ENCODE peak calls at places on chromosome 21, in ten cellular contexts. One of them, this sample, is unnamed.

GRCh38 chr21:44925027-44925755 is 4.5 kb upstream of the ITGB2 start:
- DNase-seq in hepatocyte: no peak
- DNase-seq in BE2C: no peak
- DNase-seq in HepG2: no peak
- DNase-seq in cardiac muscle cell: peak; percentile 83
- DNase-seq in GM20000: no peak
- DNase-seq in PC-3: peak; percentile 45
- DNase-seq in HFF-Myc: no peak
- DNase-seq in astrocyte of the cerebellum: peak; percentile 42
- DNase-seq in AG04449: no peak
- DNase-seq in this sample: no peak

GRCh38 chr21:24781146-24781545 is 826.1 kb downstream of the MRPL39 start:
- DNase-seq in hepatocyte: no peak
- DNase-seq in BE2C: no peak
- DNase-seq in HepG2: no peak
- DNase-seq in cardiac muscle cell: no peak
- DNase-seq in GM20000: no peak
- DNase-seq in PC-3: no peak
- DNase-seq in HFF-Myc: no peak
- DNase-seq in astrocyte of the cerebellum: no peak
- DNase-seq in AG04449: no peak
- DNase-seq in this sample: no peak

GRCh38 chr21:39153373-39153772 is 29.9 kb downstream of the PSMG1 start:
- DNase-seq in hepatocyte: no peak
- DNase-seq in BE2C: no peak
- DNase-seq in HepG2: no peak
- DNase-seq in cardiac muscle cell: no peak
- DNase-seq in GM20000: no peak
- DNase-seq in PC-3: peak; percentile 56
- DNase-seq in HFF-Myc: no peak
- DNase-seq in astrocyte of the cerebellum: no peak
- DNase-seq in AG04449: no peak
- DNase-seq in this sample: no peak

GRCh38 chr21:45014747-45015468 is 59.5 kb upstream of the ADARB1 start:
- DNase-seq in hepatocyte: no peak
- DNase-seq in BE2C: no peak
- DNase-seq in HepG2: no peak
- DNase-seq in cardiac muscle cell: no peak
- DNase-seq in GM20000: no peak
- DNase-seq in PC-3: no peak
- DNase-seq in HFF-Myc: no peak
- DNase-seq in astrocyte of the cerebellum: no peak
- DNase-seq in AG04449: no peak
- DNase-seq in this sample: no peak

GRCh38 chr21:46191257-46191685 is 7.0 kb upstream of the SPATC1L start:
- DNase-seq in hepatocyte: peak; percentile 11
- DNase-seq in BE2C: no peak
- DNase-seq in HepG2: no peak
- DNase-seq in cardiac muscle cell: peak; percentile 85
- DNase-seq in GM20000: no peak
- DNase-seq in PC-3: peak; percentile 35
- DNase-seq in HFF-Myc: no peak
- DNase-seq in astrocyte of the cerebellum: peak; percentile 68
- DNase-seq in AG04449: peak; percentile 26
- DNase-seq in this sample: peak; percentile 81

GRCh38 chr21:46154955-46155513 is 345 bp downstream of the FTCD start:
- DNase-seq in hepatocyte: peak; percentile 3
- DNase-seq in BE2C: peak; percentile 4
- DNase-seq in HepG2: no peak
- DNase-seq in cardiac muscle cell: no peak
- DNase-seq in GM20000: no peak
- DNase-seq in PC-3: no peak
- DNase-seq in HFF-Myc: no peak
- DNase-seq in astrocyte of the cerebellum: no peak
- DNase-seq in AG04449: no peak
- DNase-seq in this sample: no peak

GRCh38 chr21:39347537-39347936 is 1.4 kb downstream of the HMGN1 start:
- DNase-seq in hepatocyte: no peak
- DNase-seq in BE2C: no peak
- DNase-seq in HepG2: no peak
- DNase-seq in cardiac muscle cell: no peak
- DNase-seq in GM20000: no peak
- DNase-seq in PC-3: no peak
- DNase-seq in HFF-Myc: no peak
- DNase-seq in astrocyte of the cerebellum: no peak
- DNase-seq in AG04449: no peak
- DNase-seq in this sample: no peak

GRCh38 chr21:45319461-45320211 is 31.9 kb upstream of the POFUT2 start:
- DNase-seq in hepatocyte: no peak
- DNase-seq in BE2C: no peak
- DNase-seq in HepG2: no peak
- DNase-seq in cardiac muscle cell: no peak
- DNase-seq in GM20000: no peak
- DNase-seq in PC-3: no peak
- DNase-seq in HFF-Myc: no peak
- DNase-seq in astrocyte of the cerebellum: no peak
- DNase-seq in AG04449: no peak
- DNase-seq in this sample: peak; percentile 43

GRCh38 chr21:21631961-21632360 is 633.8 kb downstream of the NCAM2 start:
- DNase-seq in hepatocyte: no peak
- DNase-seq in BE2C: peak; percentile 51
- DNase-seq in HepG2: no peak
- DNase-seq in cardiac muscle cell: peak; percentile 42
- DNase-seq in GM20000: no peak
- DNase-seq in PC-3: peak; percentile 31
- DNase-seq in HFF-Myc: no peak
- DNase-seq in astrocyte of the cerebellum: no peak
- DNase-seq in AG04449: no peak
- DNase-seq in this sample: no peak

GRCh38 chr21:45592626-45593134 is 50.4 kb upstream of the SLC19A1 start:
- DNase-seq in hepatocyte: no peak
- DNase-seq in BE2C: peak; percentile 3
- DNase-seq in HepG2: no peak
- DNase-seq in cardiac muscle cell: no peak
- DNase-seq in GM20000: no peak
- DNase-seq in PC-3: no peak
- DNase-seq in HFF-Myc: no peak
- DNase-seq in astrocyte of the cerebellum: no peak
- DNase-seq in AG04449: no peak
- DNase-seq in this sample: no peak

GRCh38 chr21:40622531-40622930 is 224.4 kb downstream of the DSCAM start:
- DNase-seq in hepatocyte: peak; percentile 13
- DNase-seq in BE2C: no peak
- DNase-seq in HepG2: no peak
- DNase-seq in cardiac muscle cell: no peak
- DNase-seq in GM20000: no peak
- DNase-seq in PC-3: no peak
- DNase-seq in HFF-Myc: no peak
- DNase-seq in astrocyte of the cerebellum: peak; percentile 13
- DNase-seq in AG04449: no peak
- DNase-seq in this sample: no peak

GRCh38 chr21:34908424-34909055 is 140.6 kb downstream of the RUNX1 start:
- DNase-seq in hepatocyte: peak; percentile 61
- DNase-seq in BE2C: no peak
- DNase-seq in HepG2: peak; percentile 90
- DNase-seq in cardiac muscle cell: peak; percentile 86
- DNase-seq in GM20000: no peak
- DNase-seq in PC-3: peak; percentile 72
- DNase-seq in HFF-Myc: no peak
- DNase-seq in astrocyte of the cerebellum: no peak
- DNase-seq in AG04449: no peak
- DNase-seq in this sample: no peak

DNA sequence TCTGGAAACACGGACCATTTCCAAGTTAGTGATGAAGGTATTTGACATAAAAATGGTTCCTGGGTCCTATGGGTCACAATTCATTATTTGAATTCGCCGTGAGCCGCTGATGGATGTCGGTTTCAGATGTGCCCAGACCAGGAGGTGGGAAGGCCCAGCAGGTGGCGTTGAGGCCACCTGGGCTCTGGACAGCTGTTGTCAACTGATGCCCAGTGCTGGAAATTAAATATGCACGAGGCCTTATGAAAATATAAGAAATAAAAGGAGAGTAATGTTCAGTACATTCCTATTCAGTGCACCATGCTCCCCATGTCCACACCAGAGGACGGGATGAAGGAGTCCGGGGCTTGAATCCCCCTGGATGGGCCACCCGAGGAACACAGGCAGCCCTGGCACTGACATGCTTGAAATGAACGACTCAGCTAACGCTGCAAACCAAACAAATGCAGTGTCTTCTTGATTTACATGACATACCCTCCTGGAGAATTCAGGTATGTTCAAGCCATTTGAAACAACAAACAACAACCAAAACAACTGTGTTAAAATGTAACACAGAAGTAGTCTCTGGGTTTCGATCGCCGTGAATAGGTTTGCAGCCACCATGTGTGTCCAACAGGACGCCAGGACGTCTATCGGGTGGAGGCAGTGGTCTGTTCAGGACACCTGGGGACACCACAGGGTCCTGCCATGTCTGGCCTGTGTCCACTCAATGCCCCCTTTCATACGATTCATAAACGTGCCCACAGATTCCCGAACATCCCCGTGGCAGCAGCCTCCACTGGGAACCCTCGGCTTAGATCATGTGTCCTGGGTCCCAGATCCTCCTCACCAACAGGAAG is 6.1 kb downstream of the TFF3 start:
- DNase-seq in hepatocyte: no peak
- DNase-seq in BE2C: no peak
- DNase-seq in HepG2: no peak
- DNase-seq in cardiac muscle cell: no peak
- DNase-seq in GM20000: peak; percentile 26
- DNase-seq in PC-3: peak; percentile 49
- DNase-seq in HFF-Myc: no peak
- DNase-seq in astrocyte of the cerebellum: no peak
- DNase-seq in AG04449: no peak
- DNase-seq in this sample: no peak
- TF ChIP-seq CTCF in hepatocyte: peak; percentile 3
- TF ChIP-seq CTCF in BE2C: no peak
- TF ChIP-seq CTCF in HepG2: peak; percentile 42
- TF ChIP-seq CTCF in cardiac muscle cell: no peak
- TF ChIP-seq CTCF in GM20000: no peak
- TF ChIP-seq CTCF in PC-3: peak; percentile 66
- TF ChIP-seq CTCF in HFF-Myc: no peak
- TF ChIP-seq CTCF in astrocyte of the cerebellum: no peak
- TF ChIP-seq CTCF in AG04449: no peak
- TF ChIP-seq CTCF in this sample: no peak

GRCh38 chr21:43825936-43826622 is 36.7 kb downstream of the RRP1 start:
- DNase-seq in hepatocyte: no peak
- DNase-seq in BE2C: no peak
- DNase-seq in HepG2: peak; percentile 33
- DNase-seq in cardiac muscle cell: no peak
- DNase-seq in GM20000: no peak
- DNase-seq in PC-3: peak; percentile 43
- DNase-seq in HFF-Myc: no peak
- DNase-seq in astrocyte of the cerebellum: no peak
- DNase-seq in AG04449: no peak
- DNase-seq in this sample: no peak
- TF ChIP-seq CTCF in hepatocyte: no peak
- TF ChIP-seq CTCF in BE2C: no peak
- TF ChIP-seq CTCF in HepG2: no peak
- TF ChIP-seq CTCF in cardiac muscle cell: peak; percentile 26
- TF ChIP-seq CTCF in GM20000: no peak
- TF ChIP-seq CTCF in PC-3: peak; percentile 45
- TF ChIP-seq CTCF in HFF-Myc: no peak
- TF ChIP-seq CTCF in astrocyte of the cerebellum: peak; percentile 16
- TF ChIP-seq CTCF in AG04449: peak; percentile 13
- TF ChIP-seq CTCF in this sample: no peak

GRCh38 chr21:37917612-37918011 is 1.4 kb upstream of the KCNJ6 start:
- DNase-seq in hepatocyte: no peak
- DNase-seq in BE2C: no peak
- DNase-seq in HepG2: no peak
- DNase-seq in cardiac muscle cell: peak; percentile 37
- DNase-seq in GM20000: no peak
- DNase-seq in PC-3: peak; percentile 62
- DNase-seq in HFF-Myc: no peak
- DNase-seq in astrocyte of the cerebellum: no peak
- DNase-seq in AG04449: peak; percentile 16
- DNase-seq in this sample: peak; percentile 50

GRCh38 chr21:37914211-37914900 is 1.9 kb downstream of the KCNJ6 start:
- DNase-seq in hepatocyte: peak; percentile 74
- DNase-seq in BE2C: no peak
- DNase-seq in HepG2: no peak
- DNase-seq in cardiac muscle cell: peak; percentile 2
- DNase-seq in GM20000: peak; percentile 52
- DNase-seq in PC-3: peak; percentile 14
- DNase-seq in HFF-Myc: no peak
- DNase-seq in astrocyte of the cerebellum: no peak
- DNase-seq in AG04449: no peak
- DNase-seq in this sample: no peak

GRCh38 chr21:37915941-37916794 is at the start of gene KCNJ6:
- DNase-seq in hepatocyte: peak; percentile 80
- DNase-seq in BE2C: peak; percentile 70
- DNase-seq in HepG2: no peak
- DNase-seq in cardiac muscle cell: peak; percentile 50
- DNase-seq in GM20000: no peak
- DNase-seq in PC-3: no peak
- DNase-seq in HFF-Myc: no peak
- DNase-seq in astrocyte of the cerebellum: peak; percentile 37
- DNase-seq in AG04449: no peak
- DNase-seq in this sample: no peak

GRCh38 chr21:37915516-37915915 is 741 bp downstream of the KCNJ6 start:
- DNase-seq in hepatocyte: peak; percentile 7
- DNase-seq in BE2C: no peak
- DNase-seq in HepG2: no peak
- DNase-seq in cardiac muscle cell: no peak
- DNase-seq in GM20000: no peak
- DNase-seq in PC-3: no peak
- DNase-seq in HFF-Myc: no peak
- DNase-seq in astrocyte of the cerebellum: no peak
- DNase-seq in AG04449: no peak
- DNase-seq in this sample: no peak

GRCh38 chr21:37916795-37917142 is 512 bp upstream of the KCNJ6 start:
- DNase-seq in hepatocyte: peak; percentile 53
- DNase-seq in BE2C: peak; percentile 34
- DNase-seq in HepG2: peak; percentile 3
- DNase-seq in cardiac muscle cell: no peak
- DNase-seq in GM20000: no peak
- DNase-seq in PC-3: no peak
- DNase-seq in HFF-Myc: no peak
- DNase-seq in astrocyte of the cerebellum: no peak
- DNase-seq in AG04449: no peak
- DNase-seq in this sample: no peak
- TF ChIP-seq CTCF in hepatocyte: no peak
- TF ChIP-seq CTCF in BE2C: peak; percentile 43
- TF ChIP-seq CTCF in HepG2: peak; percentile 22
- TF ChIP-seq CTCF in cardiac muscle cell: no peak
- TF ChIP-seq CTCF in GM20000: no peak
- TF ChIP-seq CTCF in PC-3: no peak
- TF ChIP-seq CTCF in HFF-Myc: no peak
- TF ChIP-seq CTCF in astrocyte of the cerebellum: peak; percentile 43
- TF ChIP-seq CTCF in AG04449: peak; percentile 36
- TF ChIP-seq CTCF in this sample: peak; percentile 47

DNA sequence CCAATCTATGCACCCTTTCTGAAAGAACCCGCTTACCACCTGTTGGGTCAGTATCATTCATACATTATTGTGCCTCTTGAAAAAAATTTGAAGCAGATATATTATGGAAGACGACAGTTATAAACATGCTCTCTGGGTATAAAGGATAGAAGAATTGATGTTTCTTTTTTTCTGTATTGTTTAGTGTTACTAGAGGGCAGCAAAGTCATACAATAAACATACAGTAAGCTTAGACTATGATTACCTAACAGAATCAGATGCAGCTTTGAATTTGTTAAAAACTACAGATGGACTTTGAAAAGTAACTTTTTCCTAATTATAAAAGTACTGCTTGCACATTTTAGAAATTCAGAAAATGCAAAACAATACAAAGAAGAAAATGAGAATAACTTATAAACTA is 11.1 kb upstream of the PAXBP1 start:
- DNase-seq in hepatocyte: no peak
- DNase-seq in BE2C: no peak
- DNase-seq in HepG2: no peak
- DNase-seq in cardiac muscle cell: no peak
- DNase-seq in GM20000: no peak
- DNase-seq in PC-3: no peak
- DNase-seq in HFF-Myc: no peak
- DNase-seq in astrocyte of the cerebellum: no peak
- DNase-seq in AG04449: no peak
- DNase-seq in this sample: no peak
- TF ChIP-seq CTCF in hepatocyte: peak; percentile 17
- TF ChIP-seq CTCF in BE2C: no peak
- TF ChIP-seq CTCF in HepG2: no peak
- TF ChIP-seq CTCF in cardiac muscle cell: peak; percentile 6
- TF ChIP-seq CTCF in GM20000: no peak
- TF ChIP-seq CTCF in PC-3: peak; percentile 47
- TF ChIP-seq CTCF in HFF-Myc: no peak
- TF ChIP-seq CTCF in astrocyte of the cerebellum: no peak
- TF ChIP-seq CTCF in AG04449: no peak
- TF ChIP-seq CTCF in this sample: no peak